ENCODE peak calls at places on chromosome 22, in six cellular contexts. One of them, this sample, is unnamed.

GRCh38 chr22:20526628-20527355 is 19.4 kb downstream of the MED15 start:
- DNase-seq in heart right ventricle: no peak
- DNase-seq in H9: no peak
- DNase-seq in Calu3: no peak
- DNase-seq in AG09309: no peak
- DNase-seq in WTC11: no peak
- DNase-seq in this sample: no peak

GRCh38 chr22:47681766-47682165 is 919.3 kb downstream of the TBC1D22A start:
- DNase-seq in Calu3: no peak
- DNase-seq in H9: no peak
- DNase-seq in WTC11: no peak
- DNase-seq in AG09309: no peak
- DNase-seq in heart right ventricle: no peak
- DNase-seq in this sample: no peak

GRCh38 chr22:36986242-36986821 is 32.9 kb downstream of the TST start:
- DNase-seq in Calu3: peak; percentile 42
- DNase-seq in heart right ventricle: no peak
- DNase-seq in H9: peak; percentile 51
- DNase-seq in AG09309: no peak
- DNase-seq in WTC11: peak; percentile 74
- DNase-seq in this sample: peak; percentile 31

GRCh38 chr22:27885977-27886842 is 32.8 kb downstream of the PITPNB start:
- DNase-seq in H9: no peak
- DNase-seq in WTC11: peak; percentile 46
- DNase-seq in AG09309: peak; percentile 38
- DNase-seq in heart right ventricle: peak; percentile 42
- DNase-seq in Calu3: peak; percentile 43
- DNase-seq in this sample: peak; percentile 26

GRCh38 chr22:32810241-32811133 is 9.0 kb downstream of the TIMP3 start:
- DNase-seq in AG09309: no peak
- DNase-seq in Calu3: no peak
- DNase-seq in H9: peak; percentile 52
- DNase-seq in WTC11: peak; percentile 38
- DNase-seq in heart right ventricle: no peak
- DNase-seq in this sample: no peak

GRCh38 chr22:37557321-37558001 is 2.8 kb upstream of the CDC42EP1 start:
- DNase-seq in AG09309: no peak
- DNase-seq in Calu3: peak; percentile 60
- DNase-seq in heart right ventricle: no peak
- DNase-seq in H9: peak; percentile 10
- DNase-seq in WTC11: no peak
- DNase-seq in this sample: no peak

GRCh38 chr22:42475122-42475521 is 42.9 kb upstream of the NFAM1 start:
- DNase-seq in heart right ventricle: no peak
- DNase-seq in Calu3: no peak
- DNase-seq in H9: no peak
- DNase-seq in AG09309: no peak
- DNase-seq in WTC11: no peak
- DNase-seq in this sample: no peak

GRCh38 chr22:31647516-31647915 is 14.5 kb downstream of the PISD start:
- DNase-seq in H9: no peak
- DNase-seq in heart right ventricle: no peak
- DNase-seq in WTC11: no peak
- DNase-seq in Calu3: no peak
- DNase-seq in AG09309: peak; percentile 85
- DNase-seq in this sample: no peak

GRCh38 chr22:27207907-27208306 is 550.5 kb downstream of the MIAT start:
- DNase-seq in AG09309: peak; percentile 24
- DNase-seq in Calu3: no peak
- DNase-seq in WTC11: no peak
- DNase-seq in heart right ventricle: no peak
- DNase-seq in H9: no peak
- DNase-seq in this sample: no peak

GRCh38 chr22:32557424-32557823 is 82.8 kb downstream of the FBXO7 start:
- DNase-seq in H9: no peak
- DNase-seq in Calu3: no peak
- DNase-seq in heart right ventricle: no peak
- DNase-seq in AG09309: no peak
- DNase-seq in WTC11: no peak
- DNase-seq in this sample: no peak

GRCh38 chr22:33018232-33018864 is 39.8 kb downstream of the SYN3 start:
- DNase-seq in heart right ventricle: peak; percentile 53
- DNase-seq in Calu3: peak; percentile 77
- DNase-seq in WTC11: peak; percentile 87
- DNase-seq in AG09309: peak; percentile 11
- DNase-seq in H9: peak; percentile 78
- DNase-seq in this sample: peak; percentile 72

GRCh38 chr22:43526951-43527350 is 115.1 kb downstream of the MPPED1 start:
- DNase-seq in heart right ventricle: no peak
- DNase-seq in WTC11: no peak
- DNase-seq in H9: no peak
- DNase-seq in Calu3: no peak
- DNase-seq in AG09309: no peak
- DNase-seq in this sample: no peak

GRCh38 chr22:47328550-47329243 is 566.2 kb downstream of the TBC1D22A start:
- DNase-seq in H9: no peak
- DNase-seq in Calu3: peak; percentile 82
- DNase-seq in AG09309: peak; percentile 86
- DNase-seq in WTC11: no peak
- DNase-seq in heart right ventricle: peak; percentile 15
- DNase-seq in this sample: no peak

GRCh38 chr22:30327864-30328345 is 1.2 kb upstream of the TBC1D10A start:
- DNase-seq in heart right ventricle: no peak
- DNase-seq in WTC11: peak; percentile 33
- DNase-seq in H9: peak; percentile 57
- DNase-seq in AG09309: no peak
- DNase-seq in Calu3: peak; percentile 63
- DNase-seq in this sample: no peak
- TF ChIP-seq CTCF in heart right ventricle: no peak
- TF ChIP-seq CTCF in WTC11: no peak
- TF ChIP-seq CTCF in H9: peak; percentile 46
- TF ChIP-seq CTCF in AG09309: no peak
- TF ChIP-seq CTCF in Calu3: no peak
- TF ChIP-seq CTCF in this sample: peak; percentile 49

GRCh38 chr22:23079240-23079768 is 9.0 kb downstream of the GNAZ start:
- DNase-seq in AG09309: no peak
- DNase-seq in Calu3: peak; percentile 24
- DNase-seq in WTC11: no peak
- DNase-seq in heart right ventricle: no peak
- DNase-seq in H9: no peak
- DNase-seq in this sample: no peak

GRCh38 chr22:23079814-23080521 is 9.6 kb downstream of the GNAZ start:
- DNase-seq in H9: no peak
- DNase-seq in WTC11: no peak
- DNase-seq in AG09309: no peak
- DNase-seq in Calu3: peak; percentile 60
- DNase-seq in heart right ventricle: no peak
- DNase-seq in this sample: no peak

GRCh38 chr22:23076896-23077572 is 6.7 kb downstream of the GNAZ start:
- DNase-seq in H9: no peak
- DNase-seq in WTC11: no peak
- DNase-seq in Calu3: no peak
- DNase-seq in heart right ventricle: no peak
- DNase-seq in AG09309: no peak
- DNase-seq in this sample: no peak

GRCh38 chr22:23078462-23078787 is 8.1 kb downstream of the GNAZ start:
- DNase-seq in Calu3: no peak
- DNase-seq in WTC11: no peak
- DNase-seq in H9: no peak
- DNase-seq in AG09309: no peak
- DNase-seq in heart right ventricle: no peak
- DNase-seq in this sample: no peak

GRCh38 chr22:23077627-23078461 is 7.5 kb downstream of the GNAZ start:
- DNase-seq in AG09309: no peak
- DNase-seq in WTC11: no peak
- DNase-seq in heart right ventricle: no peak
- DNase-seq in H9: no peak
- DNase-seq in Calu3: peak; percentile 81
- DNase-seq in this sample: no peak
- TF ChIP-seq CTCF in AG09309: no peak
- TF ChIP-seq CTCF in WTC11: no peak
- TF ChIP-seq CTCF in heart right ventricle: no peak
- TF ChIP-seq CTCF in H9: no peak
- TF ChIP-seq CTCF in Calu3: peak; percentile 38
- TF ChIP-seq CTCF in this sample: no peak

DNA sequence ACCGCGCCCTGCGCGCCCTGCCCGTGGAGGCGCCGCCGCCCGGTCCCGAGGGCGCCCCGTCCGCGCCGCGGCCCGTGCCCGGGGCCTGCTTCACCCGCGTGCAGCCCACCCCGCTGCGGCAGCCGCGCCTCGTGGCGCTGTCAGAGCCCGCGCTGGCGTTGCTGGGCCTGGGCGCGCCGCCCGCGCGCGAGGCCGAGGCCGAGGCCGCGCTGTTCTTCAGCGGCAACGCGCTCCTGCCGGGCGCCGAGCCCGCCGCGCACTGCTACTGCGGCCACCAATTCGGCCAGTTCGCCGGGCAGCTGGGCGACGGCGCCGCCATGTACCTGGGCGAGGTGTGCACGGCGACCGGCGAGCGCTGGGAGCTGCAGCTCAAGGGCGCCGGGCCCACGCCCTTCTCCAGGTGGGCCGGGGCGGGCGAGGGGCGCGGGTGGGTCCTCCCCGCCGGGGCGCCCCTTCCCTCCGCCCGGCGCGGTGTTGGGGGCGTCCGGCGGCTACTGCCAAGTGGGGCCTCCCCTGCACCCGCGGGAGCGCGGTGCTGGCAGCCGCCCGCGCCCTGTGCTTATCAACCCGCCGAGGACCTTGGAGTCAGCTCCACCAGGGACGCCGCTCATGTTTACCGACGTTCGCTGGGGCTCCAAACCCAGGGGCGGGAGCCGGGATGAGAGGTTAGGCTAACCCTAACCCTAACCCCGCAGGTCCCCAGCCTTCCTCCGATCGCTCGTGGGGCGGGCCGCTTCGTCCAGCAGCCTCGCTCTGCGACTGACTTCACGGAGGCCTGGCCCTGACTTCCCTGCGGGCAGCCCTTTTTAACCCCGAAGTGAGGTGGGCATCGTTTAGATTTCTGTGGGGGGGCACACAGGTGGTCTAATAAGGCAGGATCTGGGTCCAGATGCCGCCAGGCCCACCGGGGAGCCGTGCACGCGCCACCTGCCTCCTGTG is 649 bp downstream of the SELENOO start:
- DNase-seq in H9: no peak
- DNase-seq in AG09309: no peak
- DNase-seq in WTC11: no peak
- DNase-seq in Calu3: peak; percentile 33
- DNase-seq in heart right ventricle: no peak
- DNase-seq in this sample: no peak
- TF ChIP-seq CTCF in H9: no peak
- TF ChIP-seq CTCF in AG09309: no peak
- TF ChIP-seq CTCF in WTC11: no peak
- TF ChIP-seq CTCF in Calu3: no peak
- TF ChIP-seq CTCF in heart right ventricle: no peak
- TF ChIP-seq CTCF in this sample: no peak

DNA sequence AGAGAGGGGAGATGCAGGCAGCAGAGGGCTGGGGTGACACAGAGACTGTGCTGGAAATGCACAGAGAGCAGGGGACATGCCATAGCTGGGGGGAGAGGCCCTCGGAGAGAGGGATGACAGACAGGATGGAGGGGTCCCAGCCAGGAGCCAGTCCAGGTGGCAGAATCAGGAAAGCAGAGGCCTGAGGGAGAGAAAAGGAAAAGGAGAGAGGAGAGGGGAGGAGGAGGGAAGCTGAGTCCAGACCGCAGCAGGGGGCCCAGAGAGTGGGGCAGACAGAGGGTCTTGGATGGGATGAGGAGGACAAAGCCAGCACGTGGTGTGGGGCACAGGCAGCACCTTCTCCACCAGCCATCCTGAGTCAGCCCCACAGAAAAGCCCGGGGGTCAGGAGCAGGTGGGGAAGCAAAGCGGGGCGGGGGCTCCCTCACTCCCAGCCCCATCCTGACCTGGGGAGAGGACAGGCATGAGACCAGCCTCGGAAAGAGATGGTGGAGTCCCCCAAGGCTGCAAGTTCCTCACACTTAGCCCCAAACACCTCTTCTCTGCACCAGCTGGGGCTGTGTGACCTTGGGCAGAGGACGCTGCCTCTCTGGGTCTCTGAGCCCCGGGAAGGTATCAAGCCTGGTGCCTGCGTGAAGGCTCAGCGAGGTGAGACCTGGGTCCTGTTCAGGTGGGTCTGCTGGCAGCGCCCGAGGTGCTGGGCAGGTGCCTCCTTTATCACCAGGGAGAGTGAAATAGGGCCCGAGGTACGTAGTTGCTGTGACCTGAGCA is 47.9 kb downstream of the IGLL1 start:
- DNase-seq in H9: peak; percentile 25
- DNase-seq in heart right ventricle: no peak
- DNase-seq in Calu3: no peak
- DNase-seq in WTC11: no peak
- DNase-seq in AG09309: no peak
- DNase-seq in this sample: no peak
- TF ChIP-seq CTCF in H9: no peak
- TF ChIP-seq CTCF in heart right ventricle: no peak
- TF ChIP-seq CTCF in Calu3: no peak
- TF ChIP-seq CTCF in WTC11: no peak
- TF ChIP-seq CTCF in AG09309: no peak
- TF ChIP-seq CTCF in this sample: no peak

DNA sequence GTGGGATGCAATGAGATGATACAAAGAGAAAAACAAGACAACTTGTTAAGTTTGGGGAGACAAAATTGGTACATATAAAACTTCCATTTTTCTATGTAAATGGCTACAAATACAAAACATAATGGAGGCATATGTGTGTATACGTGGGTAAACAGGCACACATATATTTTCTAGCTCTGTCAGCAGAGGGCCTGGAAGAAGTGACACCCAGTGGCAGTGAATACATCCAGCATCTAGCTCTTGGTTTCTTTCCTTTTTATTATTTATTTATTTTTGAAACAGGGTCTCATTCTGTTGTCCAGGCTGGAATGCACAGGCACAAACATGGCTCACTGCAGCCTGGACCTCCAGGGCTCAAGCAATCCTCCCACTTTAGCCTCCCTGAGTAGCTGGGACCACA is 5.0 kb upstream of the RASL10A start:
- DNase-seq in AG09309: no peak
- DNase-seq in H9: no peak
- DNase-seq in heart right ventricle: no peak
- DNase-seq in Calu3: no peak
- DNase-seq in WTC11: no peak
- DNase-seq in this sample: no peak
- TF ChIP-seq CTCF in AG09309: no peak
- TF ChIP-seq CTCF in H9: peak; percentile 26
- TF ChIP-seq CTCF in heart right ventricle: no peak
- TF ChIP-seq CTCF in Calu3: no peak
- TF ChIP-seq CTCF in WTC11: no peak
- TF ChIP-seq CTCF in this sample: peak; percentile 32

GRCh38 chr22:46108564-46109473 is 41.5 kb upstream of the PPARA start:
- DNase-seq in heart right ventricle: peak; percentile 71
- DNase-seq in H9: peak; percentile 63
- DNase-seq in WTC11: no peak
- DNase-seq in Calu3: peak; percentile 44
- DNase-seq in AG09309: no peak
- DNase-seq in this sample: no peak
- TF ChIP-seq CTCF in heart right ventricle: no peak
- TF ChIP-seq CTCF in H9: no peak
- TF ChIP-seq CTCF in WTC11: no peak
- TF ChIP-seq CTCF in Calu3: peak; percentile 16
- TF ChIP-seq CTCF in AG09309: peak; percentile 22
- TF ChIP-seq CTCF in this sample: no peak

DNA sequence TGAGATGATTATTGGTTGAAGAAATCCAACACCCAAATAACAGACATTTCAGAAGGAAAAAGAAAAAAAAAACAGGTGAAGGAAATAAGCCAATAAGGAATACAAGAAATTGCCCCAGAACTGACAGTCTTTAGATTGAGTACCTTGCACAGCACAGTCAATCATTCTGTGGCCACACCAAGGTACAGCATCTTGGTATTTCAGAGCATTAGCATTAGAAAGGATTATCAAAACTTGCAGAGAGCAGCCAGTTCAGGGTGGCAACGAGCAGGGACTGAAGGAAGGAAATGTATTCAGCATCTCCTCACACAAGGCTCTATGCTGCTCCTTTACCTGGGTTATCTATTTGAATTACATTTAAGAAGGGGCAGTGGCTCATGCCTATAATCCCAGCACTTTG is 2.1 kb downstream of the ADA2 start:
- DNase-seq in WTC11: peak; percentile 36
- DNase-seq in AG09309: no peak
- DNase-seq in Calu3: no peak
- DNase-seq in heart right ventricle: no peak
- DNase-seq in H9: no peak
- DNase-seq in this sample: no peak
- TF ChIP-seq CTCF in WTC11: no peak
- TF ChIP-seq CTCF in AG09309: no peak
- TF ChIP-seq CTCF in Calu3: no peak
- TF ChIP-seq CTCF in heart right ventricle: no peak
- TF ChIP-seq CTCF in H9: no peak
- TF ChIP-seq CTCF in this sample: no peak